ENCODE peak calls at places on chromosomes 2 and 18, in eight cellular contexts. Q is C1 segment of cervical spinal cord; B is GM04503; N is cerebellum; S is stimulated activated CD4-positive, alpha-beta T cell treated with anti-CD3 and anti-CD28 coated beads, Interleukin-15, amount 100 ng/mL, for 1 hour; L is activated CD8-positive, alpha-beta memory T cell treated with anti-CD3 and anti-CD28 coated beads for 24 hours; W is activated T-helper 1 cell treated with anti-CD3 and anti-CD28 coated beads, Interleukin-12 subunit alpha, Interleukin-12 subunit beta, Interleukin-2, Interleukin-4 antibody, amounts not matched to agents 30 ng/mL and 10 ng/mL and 1 ng/mL, durations not matched to agents 14 hours and 24 hours and 36 hours; R is HL-60. Z is an unnamed sample.

GRCh38 chr18:55509631-55510372 is 78.2 kb downstream of the TCF4 start:
- DNase-seq in L (no peak), N (no peak), B (no peak), Q (no peak), R (no peak), W (no peak), S (no peak), Z (no peak)

GRCh38 chr2:150735894-150736498 is 248.5 kb upstream of the RND3 start:
- DNase-seq in N (no peak), W (no peak), L (no peak), R (no peak), Q (no peak), S (no peak), B (no peak), Z (no peak)

GRCh38 chr2:204705243-204705971 is 160.1 kb downstream of the PARD3B start:
- DNase-seq in Q (no peak), R (no peak), N (no peak), S (no peak), L (no peak), B (no peak), W (no peak), Z (no peak)

GRCh38 chr2:176768185-176768584 is 444.4 kb upstream of the HNRNPA3 start:
- DNase-seq in B (no peak), L (no peak), Q (no peak), N (no peak), R (no peak), S (no peak), W (no peak), Z (no peak)

GRCh38 chr2:239327536-239328305 is 73.1 kb downstream of the HDAC4 start:
- DNase-seq in W (no peak), S (no peak), Q (no peak), R (no peak), N (no peak), L (peak; percentile 64), B (no peak), Z (no peak)

GRCh38 chr2:128241896-128242295 is 76.8 kb downstream of the HS6ST1 start:
- DNase-seq in B (no peak), R (no peak), N (no peak), L (no peak), W (no peak), S (no peak), Q (no peak), Z (no peak)

GRCh38 chr2:9637330-9637729 is 6.5 kb upstream of the YWHAQ start:
- DNase-seq in N (no peak), W (no peak), B (no peak), R (no peak), Q (peak; percentile 61), S (no peak), L (no peak), Z (no peak)

GRCh38 chr2:238169708-238170251 is 11.0 kb downstream of the ERFE start:
- DNase-seq in S (no peak), L (no peak), N (peak; percentile 95), Q (no peak), W (no peak), B (peak; percentile 97), R (peak; percentile 39), Z (no peak)

GRCh38 chr2:200376422-200377142 is 70.1 kb downstream of the SPATS2L start:
- DNase-seq in N (no peak), Q (no peak), R (no peak), S (no peak), B (no peak), L (no peak), W (peak; percentile 22), Z (no peak)

GRCh38 chr18:26547302-26548143 is 830 bp downstream of the KCTD1 start:
- DNase-seq in W (peak; percentile 44), L (peak; percentile 78), Q (peak; percentile 39), S (no peak), N (peak; percentile 77), R (peak; percentile 27), B (no peak), Z (no peak)

Z was measured in iPS DF 6.9.